ENCODE peak calls at places on chromosomes 1 and 21, in nine cellular contexts. P is activated CD8-positive, alpha-beta T cell treated with anti-CD3 and anti-CD28 coated beads for 36 hours; T is T-helper 1 cell; R is psoas muscle; E is endothelial cell; H is HS-5; K is activated T-helper 1 cell treated with anti-CD3 and anti-CD28 coated beads, Interleukin-12 subunit alpha, Interleukin-12 subunit beta, Interleukin-2, Interleukin-4 antibody, amounts not matched to agents 30 ng/mL and 10 ng/mL and 1 ng/mL, durations not matched to agents 14 hours and 24 hours and 36 hours; Z is hippocampal formation; Q is activated CD4-positive, alpha-beta T cell treated with anti-CD3 and anti-CD28 coated beads, Interleukin-2, amount 50 U/mL, for 24 hours. G is an unnamed sample.

GRCh38 chr1:119086830-119087229 is 53.6 kb downstream of the WARS2 start:
- DNase-seq in P (no peak), T (no peak), R (no peak), E (no peak), H (no peak), K (no peak), Z (no peak), Q (no peak), G (no peak)

GRCh38 chr1:113940365-113941244 is 11.5 kb downstream of the HIPK1 start:
- DNase-seq in P (peak; percentile 85), T (peak; percentile 30), R (peak; percentile 53), E (no peak), H (no peak), K (peak; percentile 34), Z (no peak), Q (peak; percentile 21), G (no peak)

GRCh38 chr1:243559575-243560172 is 290.4 kb downstream of the AKT3 start:
- DNase-seq in P (no peak), T (no peak), R (no peak), E (peak; percentile 7), H (no peak), K (no peak), Z (no peak), Q (no peak), G (no peak)

GRCh38 chr1:171468120-171468790 is 17.1 kb upstream of the PRRC2C start:
- DNase-seq in P (no peak), T (no peak), R (no peak), E (no peak), H (peak; percentile 30), K (no peak), Z (no peak), Q (no peak), G (no peak)

GRCh38 chr1:19504796-19505693 is 19.7 kb upstream of the CAPZB start:
- DNase-seq in P (no peak), T (no peak), R (no peak), E (no peak), H (peak; percentile 45), K (no peak), Z (no peak), Q (no peak), G (no peak)

GRCh38 chr1:116666090-116666489 is 1.4 kb downstream of the IGSF3 start:
- DNase-seq in P (no peak), T (no peak), R (no peak), E (peak; percentile 16), H (no peak), K (no peak), Z (no peak), Q (no peak), G (no peak)

GRCh38 chr1:164709108-164709507 is 150.1 kb downstream of the PBX1 start:
- DNase-seq in P (no peak), T (no peak), R (no peak), E (no peak), H (no peak), K (no peak), Z (no peak), Q (no peak), G (no peak)

GRCh38 chr1:5757177-5757820 is 234.9 kb downstream of the NPHP4 start:
- DNase-seq in P (no peak), T (no peak), R (no peak), E (no peak), H (no peak), K (no peak), Z (no peak), Q (no peak), G (no peak)

GRCh38 chr1:65395887-65396612 is 24.4 kb upstream of the LEPR start:
- DNase-seq in P (no peak), T (no peak), R (no peak), E (no peak), H (peak; percentile 98), K (peak; percentile 16), Z (no peak), Q (no peak), G (no peak)

GRCh38 chr1:9798236-9799130 is 25.3 kb downstream of the CLSTN1 start:
- DNase-seq in P (no peak), T (no peak), R (no peak), E (no peak), H (no peak), K (no peak), Z (no peak), Q (no peak), G (no peak)

GRCh38 chr1:70200065-70200464 is 5.3 kb downstream of the LRRC40 start:
- DNase-seq in P (no peak), T (no peak), R (no peak), E (no peak), H (no peak), K (no peak), Z (no peak), Q (no peak), G (no peak)

GRCh38 chr1:157105988-157106812 is 6.6 kb upstream of the ETV3L start:
- DNase-seq in P (peak; percentile 72), T (no peak), R (no peak), E (no peak), H (peak; percentile 53), K (peak; percentile 28), Z (peak; percentile 21), Q (no peak), G (no peak)

GRCh38 chr1:7111855-7112254 is 326.6 kb downstream of the CAMTA1 start:
- DNase-seq in P (no peak), T (no peak), R (no peak), E (no peak), H (no peak), K (no peak), Z (no peak), Q (no peak), G (no peak)

GRCh38 chr21:45562965-45563364 is 20.7 kb upstream of the SLC19A1 start:
- DNase-seq in P (no peak), T (no peak), R (no peak), E (no peak), H (no peak), K (no peak), Z (no peak), Q (no peak), G (no peak)

GRCh38 chr1:10217748-10218441 is 7.5 kb downstream of the KIF1B start:
- DNase-seq in P (no peak), T (no peak), R (no peak), E (no peak), H (no peak), K (no peak), Z (no peak), Q (no peak), G (no peak)

GRCh38 chr1:204983121-204983520 is 59.9 kb upstream of the CNTN2 start:
- DNase-seq in P (no peak), T (no peak), R (no peak), E (no peak), H (no peak), K (no peak), Z (no peak), Q (no peak), G (no peak)

GRCh38 chr1:248361111-248361715 is at the start of gene OR2T4:
- DNase-seq in P (no peak), T (no peak), R (no peak), E (no peak), H (no peak), K (no peak), Z (no peak), Q (no peak), G (peak; percentile 72)

GRCh38 chr1:54980528-54981241 is at the start of gene TMEM61:
- DNase-seq in P (no peak), T (no peak), R (no peak), E (no peak), H (no peak), K (no peak), Z (no peak), Q (no peak), G (no peak)

GRCh38 chr1:24126023-24126671 is 14.2 kb upstream of the MYOM3 start:
- DNase-seq in P (no peak), T (no peak), R (peak; percentile 77), E (no peak), H (no peak), K (no peak), Z (no peak), Q (no peak), G (no peak)

GRCh38 chr1:21329209-21329844 is 39.1 kb upstream of the ECE1 start:
- DNase-seq in P (no peak), T (no peak), R (no peak), E (no peak), H (no peak), K (no peak), Z (no peak), Q (no peak), G (no peak)

GRCh38 chr1:151972533-151973270 is 21.0 kb downstream of the S100A10 start:
- DNase-seq in P (peak; percentile 65), T (no peak), R (no peak), E (no peak), H (no peak), K (peak; percentile 20), Z (no peak), Q (peak; percentile 25), G (no peak)

GRCh38 chr21:36005018-36005417 is 55.3 kb downstream of the SETD4 start:
- DNase-seq in P (no peak), T (no peak), R (no peak), E (no peak), H (no peak), K (no peak), Z (no peak), Q (no peak), G (no peak)

GRCh38 chr1:116365353-116365780 is 7.7 kb upstream of the ATP1A1 start:
- DNase-seq in P (no peak), T (no peak), R (no peak), E (no peak), H (no peak), K (no peak), Z (no peak), Q (no peak), G (no peak)

GRCh38 chr1:208387908-208388756 is 143.9 kb upstream of the PLXNA2 start:
- DNase-seq in P (no peak), T (no peak), R (no peak), E (no peak), H (no peak), K (no peak), Z (no peak), Q (no peak), G (no peak)

GRCh38 chr1:14956579-14957195 is 196.9 kb upstream of the TMEM51 start:
- DNase-seq in P (no peak), T (no peak), R (no peak), E (no peak), H (no peak), K (no peak), Z (no peak), Q (no peak), G (no peak)

G was measured in putamen.